ENCODE peak calls at places on chromosomes 6 and 20, in eight cellular contexts. S is foreskin fibroblast, N is fibroblast of lung, F is adrenal gland, G is fibroblast of pulmonary artery, A is H9, Y is hepatocyte, W is heart left ventricle. D is an unnamed sample.

GRCh38 chr20:51446230-51446629 is 96.3 kb downstream of the NFATC2 start:
- DNase-seq in S (no peak), N (no peak), F (no peak), G (no peak), A (no peak), Y (no peak), W (no peak), D (no peak)

GRCh38 chr6:16505711-16506362 is 255.4 kb downstream of the ATXN1 start:
- DNase-seq in S (peak; percentile 78), N (peak; percentile 93), F (peak; percentile 35), G (peak; percentile 78), A (no peak), Y (peak; percentile 59), W (no peak), D (peak; percentile 27)

GRCh38 chr6:36230376-36230775 is 33.8 kb downstream of the BRPF3 start:
- DNase-seq in S (no peak), N (no peak), F (no peak), G (no peak), A (no peak), Y (no peak), W (no peak), D (no peak)

GRCh38 chr6:130377371-130377770 is 11.6 kb downstream of the TMEM200A start:
- DNase-seq in S (peak; percentile 42), N (peak; percentile 35), F (no peak), G (no peak), A (no peak), Y (no peak), W (no peak), D (no peak)

GRCh38 chr6:61909541-61909940 is 376.5 kb downstream of the KHDRBS2 start:
- DNase-seq in S (no peak), N (no peak), F (no peak), G (no peak), A (no peak), Y (no peak), W (no peak), D (no peak)

GRCh38 chr6:21337263-21337662 is 256.3 kb upstream of the SOX4 start:
- DNase-seq in S (no peak), N (no peak), F (no peak), G (no peak), A (no peak), Y (no peak), W (no peak), D (no peak)

GRCh38 chr6:170018422-170019258 is 267.2 kb downstream of the ERMARD start:
- DNase-seq in S (no peak), N (no peak), F (peak; percentile 11), G (no peak), A (peak; percentile 8), Y (no peak), W (no peak), D (no peak)

GRCh38 chr6:21522773-21523490 is 70.6 kb upstream of the SOX4 start:
- DNase-seq in S (no peak), N (no peak), F (no peak), G (no peak), A (peak; percentile 63), Y (no peak), W (no peak), D (no peak)

GRCh38 chr6:56637640-56638039 is 5.0 kb downstream of the DST start:
- DNase-seq in S (peak; percentile 84), N (peak; percentile 87), F (no peak), G (peak; percentile 90), A (no peak), Y (peak; percentile 70), W (no peak), D (peak; percentile 18)

GRCh38 chr6:3592371-3592941 is 135.6 kb upstream of the SLC22A23 start:
- DNase-seq in S (peak; percentile 95), N (peak; percentile 93), F (peak; percentile 30), G (peak; percentile 98), A (no peak), Y (peak; percentile 33), W (no peak), D (peak; percentile 94)

GRCh38 chr6:143457563-143458359 is 7.2 kb downstream of the PEX3 start:
- DNase-seq in S (peak; percentile 46), N (peak; percentile 8), F (no peak), G (peak; percentile 26), A (no peak), Y (no peak), W (no peak), D (no peak)

GRCh38 chr6:26532699-26533523 is 5.3 kb upstream of the HMGN4 start:
- DNase-seq in S (peak; percentile 93), N (peak; percentile 91), F (peak; percentile 97), G (peak; percentile 93), A (peak; percentile 90), Y (peak; percentile 91), W (peak; percentile 85), D (peak; percentile 96)

DNA sequence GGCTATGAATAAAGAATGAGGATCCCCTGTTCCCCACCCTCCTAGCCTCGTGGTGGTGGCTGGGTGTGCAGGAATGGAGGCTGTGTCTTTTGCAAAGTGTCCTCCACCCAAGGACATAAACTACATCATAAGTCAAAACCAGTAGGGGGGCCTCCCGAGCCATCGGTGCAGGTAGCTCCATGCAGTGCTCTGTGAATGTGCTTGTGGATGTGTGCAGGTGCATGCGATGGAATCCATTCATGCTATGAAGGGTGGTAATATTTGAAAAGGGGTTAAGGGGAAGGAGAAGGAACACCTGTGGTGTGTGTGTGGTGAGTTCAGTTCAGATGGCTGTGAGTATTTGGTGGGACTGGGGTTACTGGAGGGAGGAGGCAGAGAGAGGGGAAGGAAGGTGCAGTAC is 197.3 kb downstream of the NRN1 start:
- DNase-seq in S (no peak), N (no peak), F (no peak), G (no peak), A (no peak), Y (no peak), W (no peak), D (no peak)
- TF ChIP-seq CTCF in S (no peak), N (no peak), F (no peak), G (no peak), A (no peak), Y (no peak), W (no peak), D (no peak)

DNA sequence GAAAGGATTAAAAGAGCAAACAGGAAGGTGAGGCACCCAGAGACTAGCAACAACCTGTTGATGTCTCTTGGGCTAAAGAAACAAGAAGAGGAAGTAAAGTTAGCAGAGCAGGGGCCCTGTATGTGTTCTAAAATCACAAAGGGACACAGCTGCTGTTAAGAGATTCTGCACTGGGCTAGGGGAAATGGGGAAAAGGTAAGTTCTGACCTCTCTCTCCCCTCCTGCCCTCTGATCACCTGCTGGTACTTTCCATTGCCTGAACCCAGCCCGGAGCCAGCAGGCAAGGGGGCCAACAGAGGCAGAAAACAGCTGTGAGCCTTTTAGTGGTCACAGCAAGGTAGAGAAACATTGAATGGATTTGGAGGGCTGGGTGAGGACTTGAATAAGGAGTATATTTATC is 13.5 kb upstream of the CNR1 start:
- DNase-seq in S (no peak), N (no peak), F (no peak), G (no peak), A (peak; percentile 40), Y (no peak), W (no peak), D (no peak)
- TF ChIP-seq CTCF in S (no peak), N (no peak), F (no peak), G (no peak), A (peak; percentile 29), Y (no peak), W (no peak), D (no peak)

DNA sequence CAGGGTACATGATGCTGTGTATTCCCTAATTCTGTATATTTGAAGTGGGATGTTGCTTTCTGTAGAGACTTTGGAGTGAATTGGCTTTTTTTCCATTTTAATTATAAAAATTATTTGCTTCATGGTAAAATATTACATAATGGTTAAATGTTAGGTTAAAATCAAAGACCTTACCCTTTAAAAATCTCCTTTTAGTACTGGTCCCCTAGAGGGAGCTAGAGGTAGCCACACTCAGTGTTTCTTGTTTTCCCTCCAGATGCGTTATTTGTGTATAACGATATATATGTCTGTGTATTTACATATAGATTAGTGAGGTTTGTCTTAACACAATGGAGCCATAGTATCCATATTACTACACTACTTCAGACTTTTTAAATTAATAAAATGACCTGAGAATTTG is 146.7 kb downstream of the PLCB4 start:
- DNase-seq in S (no peak), N (peak; percentile 33), F (no peak), G (peak; percentile 16), A (no peak), Y (peak; percentile 13), W (no peak), D (no peak)
- TF ChIP-seq CTCF in S (peak; percentile 33), N (peak; percentile 19), F (peak; percentile 12), G (peak; percentile 24), A (peak; percentile 76), Y (peak; percentile 43), W (no peak), D (peak; percentile 47)

GRCh38 chr20:62507323-62507722 is 31.5 kb upstream of the GATA5 start:
- DNase-seq in S (no peak), N (no peak), F (no peak), G (no peak), A (no peak), Y (no peak), W (no peak), D (no peak)

GRCh38 chr20:62504323-62504722 is 28.5 kb upstream of the GATA5 start:
- DNase-seq in S (no peak), N (no peak), F (no peak), G (no peak), A (no peak), Y (no peak), W (no peak), D (no peak)

GRCh38 chr20:62505337-62506045 is 29.7 kb upstream of the GATA5 start:
- DNase-seq in S (no peak), N (no peak), F (no peak), G (no peak), A (no peak), Y (no peak), W (no peak), D (no peak)

GRCh38 chr20:62506791-62507190 is 31.0 kb upstream of the GATA5 start:
- DNase-seq in S (no peak), N (no peak), F (no peak), G (no peak), A (no peak), Y (no peak), W (no peak), D (no peak)

DNA sequence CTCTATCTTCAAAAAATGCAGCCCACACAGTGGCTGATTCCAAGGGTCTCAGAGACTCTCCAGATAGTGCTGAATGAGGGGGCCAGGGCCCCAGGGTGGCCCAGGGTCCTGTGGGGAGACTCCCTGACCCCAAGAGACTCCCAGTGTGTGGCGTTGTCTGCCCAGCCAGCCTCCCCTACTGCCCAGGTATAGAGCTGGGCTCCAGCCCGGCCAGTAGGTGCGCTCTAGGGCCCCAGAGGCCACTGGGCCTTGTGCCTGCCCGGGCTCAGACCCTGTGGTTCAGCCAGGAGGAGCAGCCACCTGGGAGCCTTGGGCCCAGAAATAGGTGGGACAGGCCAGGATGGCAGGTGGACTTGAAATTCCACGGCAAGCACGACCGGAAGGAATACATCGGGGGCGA is 30.3 kb upstream of the GATA5 start:
- DNase-seq in S (no peak), N (no peak), F (no peak), G (no peak), A (no peak), Y (no peak), W (no peak), D (no peak)
- TF ChIP-seq CTCF in S (no peak), N (no peak), F (no peak), G (no peak), A (peak; percentile 26), Y (no peak), W (no peak), D (no peak)

DNA sequence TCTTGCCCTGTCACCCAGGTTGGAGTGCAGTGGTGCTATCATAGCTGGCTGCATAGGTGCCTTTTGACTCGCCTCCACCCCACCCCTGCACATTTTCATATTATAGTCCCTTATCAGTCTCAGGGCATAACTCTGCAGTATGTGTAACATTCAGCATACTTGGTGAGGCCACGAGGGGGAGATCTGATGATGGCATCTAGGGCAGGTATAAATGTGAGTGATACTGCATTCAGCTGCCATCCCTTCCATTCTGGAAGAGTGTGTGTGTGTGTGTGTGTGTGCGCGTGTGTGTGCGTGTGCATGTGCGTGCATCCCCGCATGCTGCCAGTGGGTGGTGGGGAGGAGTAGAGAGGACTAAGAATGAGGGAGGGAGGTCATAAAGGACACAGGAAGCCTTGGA is 81.4 kb downstream of the JARID2 start:
- DNase-seq in S (no peak), N (no peak), F (peak; percentile 50), G (peak; percentile 18), A (no peak), Y (no peak), W (no peak), D (no peak)
- TF ChIP-seq CTCF in S (no peak), N (no peak), F (peak; percentile 9), G (peak; percentile 21), A (peak; percentile 11), Y (peak; percentile 10), W (no peak), D (peak; percentile 42)

D was measured in brain microvascular endothelial cell.